ENCODE peak calls at places on chromosomes 1 and 21, in nine cellular contexts. One of them, this sample, is unnamed.

GRCh38 chr1:156118175-156118868 is 3.8 kb downstream of the LMNA start:
- DNase-seq in H7: no peak
- DNase-seq in Peyer's patch: no peak
- DNase-seq in cerebellar nuclear complex: no peak
- DNase-seq in KG1: no peak
- DNase-seq in mucosa of descending colon: peak
- DNase-seq in Daoy: no peak
- DNase-seq in lower leg skin: no peak
- DNase-seq in activated naive CD8-positive, alpha-beta T cell treated with anti-CD3 and anti-CD28 coated beads, Interleukin-2, amount 50 U/mL, for 16 hours: no peak
- DNase-seq in this sample: peak

GRCh38 chr1:193322218-193322617 is 135.8 kb upstream of the B3GALT2 start:
- DNase-seq in cerebellar nuclear complex: no peak
- DNase-seq in lower leg skin: no peak
- DNase-seq in Peyer's patch: no peak
- DNase-seq in H7: no peak
- DNase-seq in Daoy: peak
- DNase-seq in mucosa of descending colon: no peak
- DNase-seq in KG1: no peak
- DNase-seq in activated naive CD8-positive, alpha-beta T cell treated with anti-CD3 and anti-CD28 coated beads, Interleukin-2, amount 50 U/mL, for 16 hours: no peak
- DNase-seq in this sample: no peak

GRCh38 chr1:78673120-78673519 is 23.5 kb downstream of the IFI44 start:
- DNase-seq in Daoy: no peak
- DNase-seq in KG1: no peak
- DNase-seq in Peyer's patch: no peak
- DNase-seq in activated naive CD8-positive, alpha-beta T cell treated with anti-CD3 and anti-CD28 coated beads, Interleukin-2, amount 50 U/mL, for 16 hours: no peak
- DNase-seq in mucosa of descending colon: no peak
- DNase-seq in lower leg skin: no peak
- DNase-seq in H7: no peak
- DNase-seq in cerebellar nuclear complex: no peak
- DNase-seq in this sample: no peak

GRCh38 chr1:12600335-12600734 is 17.7 kb downstream of the DHRS3 start:
- DNase-seq in cerebellar nuclear complex: no peak
- DNase-seq in KG1: no peak
- DNase-seq in lower leg skin: peak
- DNase-seq in activated naive CD8-positive, alpha-beta T cell treated with anti-CD3 and anti-CD28 coated beads, Interleukin-2, amount 50 U/mL, for 16 hours: no peak
- DNase-seq in Peyer's patch: no peak
- DNase-seq in mucosa of descending colon: no peak
- DNase-seq in H7: peak
- DNase-seq in Daoy: no peak
- DNase-seq in this sample: peak

GRCh38 chr1:16122916-16123315 is 33.0 kb downstream of the EPHA2 start:
- DNase-seq in Daoy: peak
- DNase-seq in H7: peak
- DNase-seq in activated naive CD8-positive, alpha-beta T cell treated with anti-CD3 and anti-CD28 coated beads, Interleukin-2, amount 50 U/mL, for 16 hours: no peak
- DNase-seq in mucosa of descending colon: no peak
- DNase-seq in KG1: no peak
- DNase-seq in lower leg skin: peak
- DNase-seq in cerebellar nuclear complex: no peak
- DNase-seq in Peyer's patch: no peak
- DNase-seq in this sample: no peak

GRCh38 chr1:94739521-94740061 is 80.6 kb upstream of the SLC44A3 start:
- DNase-seq in activated naive CD8-positive, alpha-beta T cell treated with anti-CD3 and anti-CD28 coated beads, Interleukin-2, amount 50 U/mL, for 16 hours: no peak
- DNase-seq in Daoy: peak
- DNase-seq in lower leg skin: no peak
- DNase-seq in Peyer's patch: no peak
- DNase-seq in KG1: no peak
- DNase-seq in cerebellar nuclear complex: no peak
- DNase-seq in H7: no peak
- DNase-seq in mucosa of descending colon: no peak
- DNase-seq in this sample: no peak

GRCh38 chr1:209434066-209434465 is 149.4 kb upstream of the CAMK1G start:
- DNase-seq in activated naive CD8-positive, alpha-beta T cell treated with anti-CD3 and anti-CD28 coated beads, Interleukin-2, amount 50 U/mL, for 16 hours: no peak
- DNase-seq in KG1: no peak
- DNase-seq in Daoy: peak
- DNase-seq in mucosa of descending colon: no peak
- DNase-seq in H7: no peak
- DNase-seq in cerebellar nuclear complex: no peak
- DNase-seq in Peyer's patch: no peak
- DNase-seq in lower leg skin: no peak
- DNase-seq in this sample: no peak

GRCh38 chr1:9410737-9411297 is 118.1 kb downstream of the SPSB1 start:
- DNase-seq in Daoy: peak
- DNase-seq in KG1: peak
- DNase-seq in H7: no peak
- DNase-seq in activated naive CD8-positive, alpha-beta T cell treated with anti-CD3 and anti-CD28 coated beads, Interleukin-2, amount 50 U/mL, for 16 hours: no peak
- DNase-seq in mucosa of descending colon: no peak
- DNase-seq in lower leg skin: no peak
- DNase-seq in cerebellar nuclear complex: no peak
- DNase-seq in Peyer's patch: no peak
- DNase-seq in this sample: no peak

GRCh38 chr1:233885196-233886028 is 19.1 kb upstream of the SLC35F3 start:
- DNase-seq in H7: no peak
- DNase-seq in activated naive CD8-positive, alpha-beta T cell treated with anti-CD3 and anti-CD28 coated beads, Interleukin-2, amount 50 U/mL, for 16 hours: no peak
- DNase-seq in Daoy: peak
- DNase-seq in cerebellar nuclear complex: no peak
- DNase-seq in lower leg skin: no peak
- DNase-seq in KG1: no peak
- DNase-seq in Peyer's patch: no peak
- DNase-seq in mucosa of descending colon: no peak
- DNase-seq in this sample: no peak

GRCh38 chr1:244327533-244327932 is 124.2 kb downstream of the ADSS2 start:
- DNase-seq in cerebellar nuclear complex: no peak
- DNase-seq in Peyer's patch: no peak
- DNase-seq in lower leg skin: no peak
- DNase-seq in H7: no peak
- DNase-seq in Daoy: no peak
- DNase-seq in activated naive CD8-positive, alpha-beta T cell treated with anti-CD3 and anti-CD28 coated beads, Interleukin-2, amount 50 U/mL, for 16 hours: no peak
- DNase-seq in mucosa of descending colon: no peak
- DNase-seq in KG1: no peak
- DNase-seq in this sample: no peak

GRCh38 chr1:56993355-56993985 is 27.7 kb upstream of the C8B start:
- DNase-seq in Peyer's patch: no peak
- DNase-seq in H7: no peak
- DNase-seq in mucosa of descending colon: no peak
- DNase-seq in Daoy: no peak
- DNase-seq in cerebellar nuclear complex: no peak
- DNase-seq in lower leg skin: no peak
- DNase-seq in activated naive CD8-positive, alpha-beta T cell treated with anti-CD3 and anti-CD28 coated beads, Interleukin-2, amount 50 U/mL, for 16 hours: no peak
- DNase-seq in KG1: no peak
- DNase-seq in this sample: no peak

GRCh38 chr1:55504306-55504706 is 289.1 kb upstream of the USP24 start:
- DNase-seq in Daoy: no peak
- DNase-seq in Peyer's patch: no peak
- DNase-seq in cerebellar nuclear complex: no peak
- DNase-seq in H7: no peak
- DNase-seq in activated naive CD8-positive, alpha-beta T cell treated with anti-CD3 and anti-CD28 coated beads, Interleukin-2, amount 50 U/mL, for 16 hours: no peak
- DNase-seq in mucosa of descending colon: peak
- DNase-seq in lower leg skin: no peak
- DNase-seq in KG1: no peak
- DNase-seq in this sample: no peak

GRCh38 chr1:55894521-55894920 is 679.4 kb upstream of the USP24 start:
- DNase-seq in activated naive CD8-positive, alpha-beta T cell treated with anti-CD3 and anti-CD28 coated beads, Interleukin-2, amount 50 U/mL, for 16 hours: no peak
- DNase-seq in mucosa of descending colon: no peak
- DNase-seq in Daoy: no peak
- DNase-seq in KG1: no peak
- DNase-seq in cerebellar nuclear complex: no peak
- DNase-seq in H7: no peak
- DNase-seq in lower leg skin: no peak
- DNase-seq in Peyer's patch: no peak
- DNase-seq in this sample: no peak

GRCh38 chr1:170586942-170587593 is 55.1 kb downstream of the GORAB start:
- DNase-seq in Daoy: no peak
- DNase-seq in lower leg skin: no peak
- DNase-seq in activated naive CD8-positive, alpha-beta T cell treated with anti-CD3 and anti-CD28 coated beads, Interleukin-2, amount 50 U/mL, for 16 hours: no peak
- DNase-seq in H7: no peak
- DNase-seq in cerebellar nuclear complex: no peak
- DNase-seq in mucosa of descending colon: no peak
- DNase-seq in KG1: no peak
- DNase-seq in Peyer's patch: no peak
- DNase-seq in this sample: no peak

GRCh38 chr1:41455479-41456271 is 28.8 kb downstream of the EDN2 start:
- DNase-seq in mucosa of descending colon: no peak
- DNase-seq in cerebellar nuclear complex: peak
- DNase-seq in Peyer's patch: no peak
- DNase-seq in lower leg skin: no peak
- DNase-seq in KG1: no peak
- DNase-seq in H7: no peak
- DNase-seq in activated naive CD8-positive, alpha-beta T cell treated with anti-CD3 and anti-CD28 coated beads, Interleukin-2, amount 50 U/mL, for 16 hours: no peak
- DNase-seq in Daoy: peak
- DNase-seq in this sample: no peak

GRCh38 chr21:46022551-46023107 is 41.1 kb downstream of the COL6A1 start:
- DNase-seq in activated naive CD8-positive, alpha-beta T cell treated with anti-CD3 and anti-CD28 coated beads, Interleukin-2, amount 50 U/mL, for 16 hours: no peak
- DNase-seq in mucosa of descending colon: no peak
- DNase-seq in lower leg skin: no peak
- DNase-seq in H7: peak
- DNase-seq in cerebellar nuclear complex: no peak
- DNase-seq in Peyer's patch: no peak
- DNase-seq in Daoy: no peak
- DNase-seq in KG1: no peak
- DNase-seq in this sample: no peak

GRCh38 chr1:19437911-19438310 is 47.4 kb downstream of the CAPZB start:
- DNase-seq in activated naive CD8-positive, alpha-beta T cell treated with anti-CD3 and anti-CD28 coated beads, Interleukin-2, amount 50 U/mL, for 16 hours: no peak
- DNase-seq in H7: no peak
- DNase-seq in mucosa of descending colon: peak
- DNase-seq in Peyer's patch: no peak
- DNase-seq in lower leg skin: no peak
- DNase-seq in Daoy: no peak
- DNase-seq in KG1: no peak
- DNase-seq in cerebellar nuclear complex: no peak
- DNase-seq in this sample: peak

GRCh38 chr1:35288761-35289160 is 20.3 kb downstream of the ZMYM4 start:
- DNase-seq in cerebellar nuclear complex: no peak
- DNase-seq in lower leg skin: no peak
- DNase-seq in H7: no peak
- DNase-seq in activated naive CD8-positive, alpha-beta T cell treated with anti-CD3 and anti-CD28 coated beads, Interleukin-2, amount 50 U/mL, for 16 hours: no peak
- DNase-seq in mucosa of descending colon: no peak
- DNase-seq in Peyer's patch: no peak
- DNase-seq in Daoy: peak
- DNase-seq in KG1: no peak
- DNase-seq in this sample: no peak

GRCh38 chr1:9271268-9271667 is 21.4 kb upstream of the SPSB1 start:
- DNase-seq in lower leg skin: no peak
- DNase-seq in mucosa of descending colon: no peak
- DNase-seq in cerebellar nuclear complex: no peak
- DNase-seq in KG1: no peak
- DNase-seq in H7: no peak
- DNase-seq in activated naive CD8-positive, alpha-beta T cell treated with anti-CD3 and anti-CD28 coated beads, Interleukin-2, amount 50 U/mL, for 16 hours: no peak
- DNase-seq in Daoy: no peak
- DNase-seq in Peyer's patch: no peak
- DNase-seq in this sample: no peak

GRCh38 chr1:171141336-171142051 is 43.6 kb upstream of the FMO2 start:
- DNase-seq in activated naive CD8-positive, alpha-beta T cell treated with anti-CD3 and anti-CD28 coated beads, Interleukin-2, amount 50 U/mL, for 16 hours: no peak
- DNase-seq in cerebellar nuclear complex: no peak
- DNase-seq in KG1: no peak
- DNase-seq in H7: peak
- DNase-seq in mucosa of descending colon: no peak
- DNase-seq in Daoy: no peak
- DNase-seq in lower leg skin: peak
- DNase-seq in Peyer's patch: no peak
- DNase-seq in this sample: no peak

GRCh38 chr1:9371391-9371935 is 78.8 kb downstream of the SPSB1 start:
- DNase-seq in activated naive CD8-positive, alpha-beta T cell treated with anti-CD3 and anti-CD28 coated beads, Interleukin-2, amount 50 U/mL, for 16 hours: no peak
- DNase-seq in cerebellar nuclear complex: no peak
- DNase-seq in Daoy: peak
- DNase-seq in Peyer's patch: no peak
- DNase-seq in mucosa of descending colon: peak
- DNase-seq in lower leg skin: no peak
- DNase-seq in H7: no peak
- DNase-seq in KG1: no peak
- DNase-seq in this sample: peak

GRCh38 chr1:154970631-154971340 is at the start of gene SHC1:
- DNase-seq in H7: peak
- DNase-seq in mucosa of descending colon: peak
- DNase-seq in activated naive CD8-positive, alpha-beta T cell treated with anti-CD3 and anti-CD28 coated beads, Interleukin-2, amount 50 U/mL, for 16 hours: no peak
- DNase-seq in KG1: no peak
- DNase-seq in Peyer's patch: peak
- DNase-seq in Daoy: peak
- DNase-seq in lower leg skin: peak
- DNase-seq in cerebellar nuclear complex: peak
- DNase-seq in this sample: peak

This sample was measured in stomach.